ENCODE peak calls at places on chromosome 17, in five cellular contexts. One of them, this sample, is unnamed.

GRCh38 chr17:49225554-49226236 is 4.9 kb downstream of the PHOSPHO1 start:
- DNase-seq in K562: no peak
- DNase-seq in GM12878: no peak
- DNase-seq in HepG2: no peak
- DNase-seq in H1: no peak
- DNase-seq in this sample: no peak

GRCh38 chr17:33163827-33164555 is 129.1 kb downstream of the ASIC2 start:
- DNase-seq in H1: no peak
- DNase-seq in GM12878: no peak
- DNase-seq in K562: no peak
- DNase-seq in HepG2: no peak
- DNase-seq in this sample: no peak

GRCh38 chr17:43171761-43172487 is 910 bp downstream of the NBR1 start:
- DNase-seq in HepG2: peak; percentile 79
- DNase-seq in H1: no peak
- DNase-seq in GM12878: no peak
- DNase-seq in K562: no peak
- DNase-seq in this sample: peak; percentile 50

GRCh38 chr17:67623767-67624166 is 94.0 kb upstream of the NOL11 start:
- DNase-seq in K562: no peak
- DNase-seq in H1: no peak
- DNase-seq in GM12878: no peak
- DNase-seq in HepG2: no peak
- DNase-seq in this sample: no peak

GRCh38 chr17:43367588-43368242 is 31.1 kb upstream of the ARL4D start:
- DNase-seq in GM12878: peak; percentile 91
- DNase-seq in HepG2: peak; percentile 91
- DNase-seq in K562: no peak
- DNase-seq in H1: peak; percentile 60
- DNase-seq in this sample: peak; percentile 96

GRCh38 chr17:49696233-49696761 is 11.5 kb downstream of the SLC35B1 start:
- DNase-seq in H1: no peak
- DNase-seq in K562: no peak
- DNase-seq in GM12878: peak; percentile 72
- DNase-seq in HepG2: no peak
- DNase-seq in this sample: no peak

GRCh38 chr17:17186051-17186450 is 20.1 kb downstream of the PLD6 start:
- DNase-seq in K562: no peak
- DNase-seq in GM12878: no peak
- DNase-seq in HepG2: no peak
- DNase-seq in H1: no peak
- DNase-seq in this sample: no peak

GRCh38 chr17:43966276-43966675 is 12.5 kb upstream of the PYY start:
- DNase-seq in K562: no peak
- DNase-seq in GM12878: no peak
- DNase-seq in HepG2: no peak
- DNase-seq in H1: no peak
- DNase-seq in this sample: no peak

GRCh38 chr17:51128089-51128488 is 7.4 kb upstream of the SPAG9 start:
- DNase-seq in H1: no peak
- DNase-seq in K562: no peak
- DNase-seq in GM12878: no peak
- DNase-seq in HepG2: no peak
- DNase-seq in this sample: peak; percentile 33

GRCh38 chr17:18143044-18143936 is 34.7 kb downstream of the MYO15A start:
- DNase-seq in GM12878: no peak
- DNase-seq in H1: peak; percentile 73
- DNase-seq in HepG2: peak; percentile 38
- DNase-seq in K562: peak; percentile 55
- DNase-seq in this sample: no peak

GRCh38 chr17:58401287-58401686 is 16.0 kb downstream of the RNF43 start:
- DNase-seq in HepG2: no peak
- DNase-seq in GM12878: no peak
- DNase-seq in K562: no peak
- DNase-seq in H1: no peak
- DNase-seq in this sample: no peak

GRCh38 chr17:1373710-1374237 is 26.2 kb downstream of the YWHAE start:
- DNase-seq in HepG2: no peak
- DNase-seq in GM12878: no peak
- DNase-seq in K562: no peak
- DNase-seq in H1: no peak
- DNase-seq in this sample: no peak

GRCh38 chr17:63701477-63702222 is 1.7 kb upstream of the LIMD2 start:
- DNase-seq in H1: no peak
- DNase-seq in K562: peak; percentile 41
- DNase-seq in HepG2: no peak
- DNase-seq in GM12878: no peak
- DNase-seq in this sample: no peak

GRCh38 chr17:82033359-82034085 is 2.0 kb downstream of the RAC3 start:
- DNase-seq in HepG2: no peak
- DNase-seq in K562: no peak
- DNase-seq in H1: no peak
- DNase-seq in GM12878: no peak
- DNase-seq in this sample: no peak

GRCh38 chr17:78889525-78889924 is 13.5 kb downstream of the CEP295NL start:
- DNase-seq in H1: no peak
- DNase-seq in K562: no peak
- DNase-seq in GM12878: peak; percentile 31
- DNase-seq in HepG2: no peak
- DNase-seq in this sample: no peak

GRCh38 chr17:47898246-47898645 is 2.2 kb downstream of the SP2 start:
- DNase-seq in H1: no peak
- DNase-seq in K562: no peak
- DNase-seq in GM12878: no peak
- DNase-seq in HepG2: no peak
- DNase-seq in this sample: no peak

GRCh38 chr17:28372203-28372944 is 880 bp downstream of the SARM1 start:
- DNase-seq in HepG2: no peak
- DNase-seq in K562: no peak
- DNase-seq in GM12878: no peak
- DNase-seq in H1: no peak
- DNase-seq in this sample: no peak

GRCh38 chr17:78999056-78999768 is 10.4 kb downstream of the CANT1 start:
- DNase-seq in K562: no peak
- DNase-seq in HepG2: no peak
- DNase-seq in GM12878: no peak
- DNase-seq in H1: no peak
- DNase-seq in this sample: no peak

GRCh38 chr17:28252436-28252835 is 66.6 kb upstream of the TMEM97 start:
- DNase-seq in H1: no peak
- DNase-seq in K562: no peak
- DNase-seq in HepG2: no peak
- DNase-seq in GM12878: no peak
- DNase-seq in this sample: no peak

GRCh38 chr17:62626719-62627218 is 701 bp upstream of the MRC2 start:
- DNase-seq in H1: no peak
- DNase-seq in GM12878: no peak
- DNase-seq in HepG2: peak; percentile 31
- DNase-seq in K562: no peak
- DNase-seq in this sample: no peak

GRCh38 chr17:82319619-82320062 is 2.2 kb upstream of the CD7 start:
- DNase-seq in K562: no peak
- DNase-seq in GM12878: no peak
- DNase-seq in HepG2: no peak
- DNase-seq in H1: no peak
- DNase-seq in this sample: no peak

GRCh38 chr17:1724351-1724868 is at the start of gene WDR81:
- DNase-seq in H1: peak; percentile 90
- DNase-seq in HepG2: peak; percentile 72
- DNase-seq in K562: peak; percentile 81
- DNase-seq in GM12878: no peak
- DNase-seq in this sample: peak; percentile 48

GRCh38 chr17:36918260-36918691 is 19.0 kb upstream of the LHX1 start:
- DNase-seq in GM12878: no peak
- DNase-seq in H1: no peak
- DNase-seq in HepG2: no peak
- DNase-seq in K562: peak; percentile 21
- DNase-seq in this sample: peak; percentile 10

GRCh38 chr17:55324296-55324978 is 59.7 kb downstream of the HLF start:
- DNase-seq in GM12878: no peak
- DNase-seq in H1: no peak
- DNase-seq in HepG2: no peak
- DNase-seq in K562: no peak
- DNase-seq in this sample: no peak

GRCh38 chr17:73291260-73291801 is 20.5 kb downstream of the CDC42EP4 start:
- DNase-seq in HepG2: no peak
- DNase-seq in GM12878: peak; percentile 70
- DNase-seq in H1: no peak
- DNase-seq in K562: peak; percentile 74
- DNase-seq in this sample: peak; percentile 79
- TF ChIP-seq ZNF274 in HepG2: no peak
- TF ChIP-seq ZNF274 in GM12878: no peak
- TF ChIP-seq ZNF274 in H1: no peak
- TF ChIP-seq ZNF274 in K562: no peak
- TF ChIP-seq ZNF274 in this sample: no peak

DNA sequence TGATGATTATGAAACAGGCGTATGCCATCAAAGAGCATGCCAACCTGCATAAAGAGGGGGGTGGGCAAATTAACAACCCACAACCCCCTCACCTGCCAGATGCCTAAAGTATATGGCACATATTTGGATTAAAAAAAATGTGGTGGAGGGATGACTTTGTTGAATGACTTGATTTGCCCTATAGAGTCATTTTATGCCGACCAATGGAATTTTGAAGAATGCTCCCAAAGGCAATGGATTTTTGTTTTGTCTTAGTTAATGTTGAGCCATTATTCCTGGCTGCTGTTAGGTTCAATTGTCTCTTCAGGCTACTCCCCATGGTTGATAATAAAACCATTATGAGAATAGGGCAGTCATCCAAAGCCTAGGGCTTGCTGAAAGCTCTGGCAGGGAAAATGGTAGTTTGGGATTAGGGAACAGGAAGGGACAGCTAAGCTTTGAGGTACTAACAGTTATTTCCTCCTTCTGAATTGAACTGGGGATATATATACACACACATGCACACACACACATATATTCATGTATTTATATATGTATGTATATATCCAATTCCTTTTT is 5.8 kb upstream of the CHCT1 start:
- DNase-seq in GM12878: no peak
- DNase-seq in H1: no peak
- DNase-seq in K562: no peak
- DNase-seq in HepG2: no peak
- DNase-seq in this sample: no peak
- TF ChIP-seq SP1 in GM12878: no peak
- TF ChIP-seq SP1 in H1: no peak
- TF ChIP-seq SP1 in K562: no peak
- TF ChIP-seq SP1 in HepG2: no peak
- TF ChIP-seq SP1 in this sample: no peak

GRCh38 chr17:76102944-76103273 is 678 bp downstream of the EXOC7 start:
- DNase-seq in GM12878: no peak
- DNase-seq in H1: no peak
- DNase-seq in HepG2: no peak
- DNase-seq in K562: no peak
- DNase-seq in this sample: no peak
- H3K27ac ChIP-seq in GM12878: peak overlapping the region; percentile 71
- H3K27ac ChIP-seq in H1: peak overlapping the region; percentile 16
- H3K27ac ChIP-seq in HepG2: peak overlapping the region; percentile 83
- H3K27ac ChIP-seq in K562: peak overlapping the region; percentile 79
- H3K27ac ChIP-seq in this sample: peak overlapping the region; percentile 89

GRCh38 chr17:8391711-8392110 is 5.9 kb downstream of the RNF222 start:
- DNase-seq in HepG2: no peak
- DNase-seq in K562: no peak
- DNase-seq in GM12878: no peak
- DNase-seq in H1: no peak
- DNase-seq in this sample: no peak
- TF ChIP-seq ZNF274 in HepG2: no peak
- TF ChIP-seq ZNF274 in K562: no peak
- TF ChIP-seq ZNF274 in GM12878: no peak
- TF ChIP-seq ZNF274 in H1: no peak
- TF ChIP-seq ZNF274 in this sample: no peak